ENCODE peak calls at places on chromosomes 12 and 14, in ten cellular contexts. One of them, this sample, is unnamed.

GRCh38 chr14:39241637-39242036 is 7.9 kb downstream of the MIA2 start:
- DNase-seq in ovary: no peak
- DNase-seq in PC-9: no peak
- DNase-seq in stomach: no peak
- DNase-seq in heart left ventricle: no peak
- DNase-seq in upper lobe of left lung: no peak
- DNase-seq in CD4-positive, CD25-positive, alpha-beta regulatory T cell: no peak
- DNase-seq in mucosa of descending colon: no peak
- DNase-seq in A549: no peak
- DNase-seq in esophagus squamous epithelium: no peak
- DNase-seq in this sample: no peak

GRCh38 chr12:79441534-79441933 is 249.2 kb downstream of the PAWR start:
- DNase-seq in ovary: no peak
- DNase-seq in PC-9: no peak
- DNase-seq in stomach: no peak
- DNase-seq in heart left ventricle: no peak
- DNase-seq in upper lobe of left lung: no peak
- DNase-seq in CD4-positive, CD25-positive, alpha-beta regulatory T cell: no peak
- DNase-seq in mucosa of descending colon: no peak
- DNase-seq in A549: no peak
- DNase-seq in esophagus squamous epithelium: no peak
- DNase-seq in this sample: no peak

GRCh38 chr12:57892232-57892987 is 45.9 kb upstream of the CTDSP2 start:
- DNase-seq in ovary: no peak
- DNase-seq in PC-9: no peak
- DNase-seq in stomach: no peak
- DNase-seq in heart left ventricle: no peak
- DNase-seq in upper lobe of left lung: no peak
- DNase-seq in CD4-positive, CD25-positive, alpha-beta regulatory T cell: no peak
- DNase-seq in mucosa of descending colon: no peak
- DNase-seq in A549: no peak
- DNase-seq in esophagus squamous epithelium: no peak
- DNase-seq in this sample: peak; percentile 56

GRCh38 chr14:35155962-35156361 is 33.6 kb downstream of the PRORP start:
- DNase-seq in ovary: no peak
- DNase-seq in PC-9: no peak
- DNase-seq in stomach: no peak
- DNase-seq in heart left ventricle: no peak
- DNase-seq in upper lobe of left lung: peak; percentile 21
- DNase-seq in CD4-positive, CD25-positive, alpha-beta regulatory T cell: no peak
- DNase-seq in mucosa of descending colon: no peak
- DNase-seq in A549: no peak
- DNase-seq in esophagus squamous epithelium: no peak
- DNase-seq in this sample: peak; percentile 27

GRCh38 chr12:123445388-123446344 is 9.2 kb upstream of the RILPL2 start:
- DNase-seq in ovary: peak; percentile 54
- DNase-seq in PC-9: peak; percentile 38
- DNase-seq in stomach: peak; percentile 54
- DNase-seq in heart left ventricle: peak; percentile 51
- DNase-seq in upper lobe of left lung: peak; percentile 61
- DNase-seq in CD4-positive, CD25-positive, alpha-beta regulatory T cell: no peak
- DNase-seq in mucosa of descending colon: no peak
- DNase-seq in A549: no peak
- DNase-seq in esophagus squamous epithelium: no peak
- DNase-seq in this sample: no peak

GRCh38 chr12:94792690-94793089 is 142.3 kb upstream of the TMCC3 start:
- DNase-seq in ovary: peak; percentile 61
- DNase-seq in PC-9: no peak
- DNase-seq in stomach: no peak
- DNase-seq in heart left ventricle: peak; percentile 64
- DNase-seq in upper lobe of left lung: no peak
- DNase-seq in CD4-positive, CD25-positive, alpha-beta regulatory T cell: no peak
- DNase-seq in mucosa of descending colon: no peak
- DNase-seq in A549: no peak
- DNase-seq in esophagus squamous epithelium: no peak
- DNase-seq in this sample: peak; percentile 63

GRCh38 chr14:75549169-75549568 is 26.9 kb downstream of the BATF start:
- DNase-seq in ovary: no peak
- DNase-seq in PC-9: no peak
- DNase-seq in stomach: no peak
- DNase-seq in heart left ventricle: no peak
- DNase-seq in upper lobe of left lung: no peak
- DNase-seq in CD4-positive, CD25-positive, alpha-beta regulatory T cell: no peak
- DNase-seq in mucosa of descending colon: no peak
- DNase-seq in A549: no peak
- DNase-seq in esophagus squamous epithelium: no peak
- DNase-seq in this sample: no peak

GRCh38 chr14:99508896-99509629 is 27.9 kb downstream of the CCNK start:
- DNase-seq in ovary: no peak
- DNase-seq in PC-9: no peak
- DNase-seq in stomach: peak; percentile 77
- DNase-seq in heart left ventricle: no peak
- DNase-seq in upper lobe of left lung: no peak
- DNase-seq in CD4-positive, CD25-positive, alpha-beta regulatory T cell: no peak
- DNase-seq in mucosa of descending colon: no peak
- DNase-seq in A549: no peak
- DNase-seq in esophagus squamous epithelium: no peak
- DNase-seq in this sample: no peak

GRCh38 chr12:16955083-16955657 is 349.2 kb upstream of the LMO3 start:
- DNase-seq in ovary: no peak
- DNase-seq in PC-9: no peak
- DNase-seq in stomach: no peak
- DNase-seq in heart left ventricle: no peak
- DNase-seq in upper lobe of left lung: no peak
- DNase-seq in CD4-positive, CD25-positive, alpha-beta regulatory T cell: no peak
- DNase-seq in mucosa of descending colon: no peak
- DNase-seq in A549: peak; percentile 26
- DNase-seq in esophagus squamous epithelium: no peak
- DNase-seq in this sample: no peak

GRCh38 chr12:67515679-67516363 is 132.7 kb upstream of the DYRK2 start:
- DNase-seq in ovary: no peak
- DNase-seq in PC-9: peak; percentile 3
- DNase-seq in stomach: peak; percentile 57
- DNase-seq in heart left ventricle: peak; percentile 35
- DNase-seq in upper lobe of left lung: no peak
- DNase-seq in CD4-positive, CD25-positive, alpha-beta regulatory T cell: no peak
- DNase-seq in mucosa of descending colon: no peak
- DNase-seq in A549: no peak
- DNase-seq in esophagus squamous epithelium: no peak
- DNase-seq in this sample: peak; percentile 91

GRCh38 chr12:55931780-55932545 is 1.0 kb downstream of the DGKA start:
- DNase-seq in ovary: peak; percentile 77
- DNase-seq in PC-9: peak; percentile 39
- DNase-seq in stomach: peak; percentile 61
- DNase-seq in heart left ventricle: peak; percentile 70
- DNase-seq in upper lobe of left lung: peak; percentile 80
- DNase-seq in CD4-positive, CD25-positive, alpha-beta regulatory T cell: peak; percentile 27
- DNase-seq in mucosa of descending colon: peak; percentile 81
- DNase-seq in A549: peak; percentile 44
- DNase-seq in esophagus squamous epithelium: no peak
- DNase-seq in this sample: peak; percentile 45

GRCh38 chr12:19244312-19244711 is 114.8 kb downstream of the PLEKHA5 start:
- DNase-seq in ovary: no peak
- DNase-seq in PC-9: no peak
- DNase-seq in stomach: no peak
- DNase-seq in heart left ventricle: no peak
- DNase-seq in upper lobe of left lung: no peak
- DNase-seq in CD4-positive, CD25-positive, alpha-beta regulatory T cell: no peak
- DNase-seq in mucosa of descending colon: no peak
- DNase-seq in A549: no peak
- DNase-seq in esophagus squamous epithelium: no peak
- DNase-seq in this sample: no peak

GRCh38 chr12:124477109-124477915 is 90.1 kb downstream of the NCOR2 start:
- DNase-seq in ovary: no peak
- DNase-seq in PC-9: no peak
- DNase-seq in stomach: no peak
- DNase-seq in heart left ventricle: peak; percentile 13
- DNase-seq in upper lobe of left lung: no peak
- DNase-seq in CD4-positive, CD25-positive, alpha-beta regulatory T cell: no peak
- DNase-seq in mucosa of descending colon: no peak
- DNase-seq in A549: no peak
- DNase-seq in esophagus squamous epithelium: no peak
- DNase-seq in this sample: no peak

GRCh38 chr12:111169032-111169431 is 199.9 kb downstream of the PHETA1 start:
- DNase-seq in ovary: no peak
- DNase-seq in PC-9: no peak
- DNase-seq in stomach: no peak
- DNase-seq in heart left ventricle: no peak
- DNase-seq in upper lobe of left lung: no peak
- DNase-seq in CD4-positive, CD25-positive, alpha-beta regulatory T cell: no peak
- DNase-seq in mucosa of descending colon: no peak
- DNase-seq in A549: no peak
- DNase-seq in esophagus squamous epithelium: no peak
- DNase-seq in this sample: no peak

GRCh38 chr14:100566119-100566518 is 21.1 kb downstream of the BEGAIN start:
- DNase-seq in ovary: no peak
- DNase-seq in PC-9: no peak
- DNase-seq in stomach: peak; percentile 70
- DNase-seq in heart left ventricle: no peak
- DNase-seq in upper lobe of left lung: no peak
- DNase-seq in CD4-positive, CD25-positive, alpha-beta regulatory T cell: no peak
- DNase-seq in mucosa of descending colon: peak; percentile 80
- DNase-seq in A549: no peak
- DNase-seq in esophagus squamous epithelium: no peak
- DNase-seq in this sample: no peak

GRCh38 chr12:25681580-25681979 is 128.5 kb upstream of the LMNTD1 start:
- DNase-seq in ovary: no peak
- DNase-seq in PC-9: no peak
- DNase-seq in stomach: no peak
- DNase-seq in heart left ventricle: no peak
- DNase-seq in upper lobe of left lung: no peak
- DNase-seq in CD4-positive, CD25-positive, alpha-beta regulatory T cell: no peak
- DNase-seq in mucosa of descending colon: no peak
- DNase-seq in A549: no peak
- DNase-seq in esophagus squamous epithelium: no peak
- DNase-seq in this sample: no peak

GRCh38 chr14:100150932-100151587 is 8.4 kb downstream of the DEGS2 start:
- DNase-seq in ovary: no peak
- DNase-seq in PC-9: no peak
- DNase-seq in stomach: no peak
- DNase-seq in heart left ventricle: no peak
- DNase-seq in upper lobe of left lung: no peak
- DNase-seq in CD4-positive, CD25-positive, alpha-beta regulatory T cell: no peak
- DNase-seq in mucosa of descending colon: no peak
- DNase-seq in A549: no peak
- DNase-seq in esophagus squamous epithelium: no peak
- DNase-seq in this sample: no peak

GRCh38 chr14:40417777-40418401 is 985.7 kb upstream of the FBXO33 start:
- DNase-seq in ovary: no peak
- DNase-seq in PC-9: peak; percentile 32
- DNase-seq in stomach: peak; percentile 25
- DNase-seq in heart left ventricle: no peak
- DNase-seq in upper lobe of left lung: peak; percentile 20
- DNase-seq in CD4-positive, CD25-positive, alpha-beta regulatory T cell: no peak
- DNase-seq in mucosa of descending colon: no peak
- DNase-seq in A549: peak; percentile 1
- DNase-seq in esophagus squamous epithelium: no peak
- DNase-seq in this sample: peak; percentile 39

GRCh38 chr14:72779679-72780078 is 114.2 kb downstream of the DPF3 start:
- DNase-seq in ovary: no peak
- DNase-seq in PC-9: no peak
- DNase-seq in stomach: no peak
- DNase-seq in heart left ventricle: no peak
- DNase-seq in upper lobe of left lung: no peak
- DNase-seq in CD4-positive, CD25-positive, alpha-beta regulatory T cell: no peak
- DNase-seq in mucosa of descending colon: no peak
- DNase-seq in A549: no peak
- DNase-seq in esophagus squamous epithelium: no peak
- DNase-seq in this sample: no peak

GRCh38 chr12:34601689-34602088 is 579.4 kb downstream of the ALG10 start:
- DNase-seq in ovary: no peak
- DNase-seq in PC-9: no peak
- DNase-seq in stomach: no peak
- DNase-seq in heart left ventricle: no peak
- DNase-seq in upper lobe of left lung: no peak
- DNase-seq in CD4-positive, CD25-positive, alpha-beta regulatory T cell: no peak
- DNase-seq in mucosa of descending colon: peak; percentile 11
- DNase-seq in A549: no peak
- DNase-seq in esophagus squamous epithelium: no peak
- DNase-seq in this sample: no peak
- H3K9me3 ChIP-seq in ovary: no peaks in the 10 kb centered on the region
- H3K9me3 ChIP-seq in PC-9: no peaks in the 10 kb centered on the region
- H3K9me3 ChIP-seq in stomach: peaks cover 25% of the 10 kb centered on the region
- H3K9me3 ChIP-seq in heart left ventricle: no peaks in the 10 kb centered on the region
- H3K9me3 ChIP-seq in upper lobe of left lung: peaks cover 10% of the 10 kb centered on the region
- H3K9me3 ChIP-seq in CD4-positive, CD25-positive, alpha-beta regulatory T cell: peaks cover 9% of the 10 kb centered on the region
- H3K9me3 ChIP-seq in mucosa of descending colon: peaks cover 100% of the 10 kb centered on the region
- H3K9me3 ChIP-seq in A549: peaks cover 7% of the 10 kb centered on the region
- H3K9me3 ChIP-seq in esophagus squamous epithelium: no peaks in the 10 kb centered on the region
- H3K9me3 ChIP-seq in this sample: no peaks in the 10 kb centered on the region

GRCh38 chr14:104978774-104979691 is 859 bp upstream of the AHNAK2 start:
- DNase-seq in ovary: peak; percentile 36
- DNase-seq in PC-9: no peak
- DNase-seq in stomach: no peak
- DNase-seq in heart left ventricle: no peak
- DNase-seq in upper lobe of left lung: no peak
- DNase-seq in CD4-positive, CD25-positive, alpha-beta regulatory T cell: no peak
- DNase-seq in mucosa of descending colon: no peak
- DNase-seq in A549: no peak
- DNase-seq in esophagus squamous epithelium: no peak
- DNase-seq in this sample: no peak
- H3K4me3 ChIP-seq in ovary: peak overlapping the region; percentile 33
- H3K4me3 ChIP-seq in PC-9: no peak overlapping the region
- H3K4me3 ChIP-seq in stomach: peak overlapping the region; percentile 52
- H3K4me3 ChIP-seq in heart left ventricle: peak overlapping the region; percentile 66
- H3K4me3 ChIP-seq in upper lobe of left lung: peak overlapping the region; percentile 47
- H3K4me3 ChIP-seq in CD4-positive, CD25-positive, alpha-beta regulatory T cell: no peak overlapping the region
- H3K4me3 ChIP-seq in mucosa of descending colon: no peak overlapping the region
- H3K4me3 ChIP-seq in A549: peak overlapping the region; percentile 30
- H3K4me3 ChIP-seq in esophagus squamous epithelium: no peak overlapping the region
- H3K4me3 ChIP-seq in this sample: no peak overlapping the region

DNA sequence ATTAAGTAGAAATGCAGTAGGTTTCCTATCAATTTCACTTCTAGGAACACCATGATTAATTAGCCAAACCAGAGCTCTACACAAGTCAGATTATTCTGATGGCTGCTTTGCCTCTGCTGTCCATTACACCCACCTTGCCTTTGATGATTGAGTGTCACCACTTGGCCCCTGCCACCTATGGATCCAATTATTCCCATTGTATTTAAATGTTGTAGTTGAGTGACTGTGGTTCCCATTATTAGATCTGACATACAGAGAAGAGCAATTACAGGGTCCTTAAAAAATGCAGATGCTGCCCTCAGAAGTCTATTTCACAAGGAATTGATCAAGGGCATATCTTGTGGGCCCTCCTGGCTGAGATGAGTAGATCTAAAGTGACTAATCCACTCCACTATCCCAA is 39.5 kb upstream of the SLC38A4 start:
- DNase-seq in ovary: no peak
- DNase-seq in PC-9: no peak
- DNase-seq in stomach: no peak
- DNase-seq in heart left ventricle: no peak
- DNase-seq in upper lobe of left lung: no peak
- DNase-seq in CD4-positive, CD25-positive, alpha-beta regulatory T cell: no peak
- DNase-seq in mucosa of descending colon: no peak
- DNase-seq in A549: no peak
- DNase-seq in esophagus squamous epithelium: no peak
- DNase-seq in this sample: no peak
- H3K9me3 ChIP-seq in ovary: no peaks in the 10 kb centered on the region
- H3K9me3 ChIP-seq in PC-9: peaks cover 4% of the 10 kb centered on the region
- H3K9me3 ChIP-seq in stomach: peaks cover 5% of the 10 kb centered on the region
- H3K9me3 ChIP-seq in heart left ventricle: peaks cover 3% of the 10 kb centered on the region
- H3K9me3 ChIP-seq in upper lobe of left lung: peaks cover 3% of the 10 kb centered on the region
- H3K9me3 ChIP-seq in CD4-positive, CD25-positive, alpha-beta regulatory T cell: no peaks in the 10 kb centered on the region
- H3K9me3 ChIP-seq in mucosa of descending colon: peaks cover 15% of the 10 kb centered on the region
- H3K9me3 ChIP-seq in A549: peaks cover 19% of the 10 kb centered on the region
- H3K9me3 ChIP-seq in esophagus squamous epithelium: no peaks in the 10 kb centered on the region
- H3K9me3 ChIP-seq in this sample: peaks cover 29% of the 10 kb centered on the region

GRCh38 chr12:62882696-62883095 is 52.3 kb downstream of the PPM1H start:
- DNase-seq in ovary: no peak
- DNase-seq in PC-9: no peak
- DNase-seq in stomach: no peak
- DNase-seq in heart left ventricle: no peak
- DNase-seq in upper lobe of left lung: no peak
- DNase-seq in CD4-positive, CD25-positive, alpha-beta regulatory T cell: no peak
- DNase-seq in mucosa of descending colon: no peak
- DNase-seq in A549: no peak
- DNase-seq in esophagus squamous epithelium: no peak
- DNase-seq in this sample: peak; percentile 19
- H3K4me3 ChIP-seq in ovary: no peak overlapping the region
- H3K4me3 ChIP-seq in PC-9: no peak overlapping the region
- H3K4me3 ChIP-seq in stomach: no peak overlapping the region
- H3K4me3 ChIP-seq in heart left ventricle: no peak overlapping the region
- H3K4me3 ChIP-seq in upper lobe of left lung: no peak overlapping the region
- H3K4me3 ChIP-seq in CD4-positive, CD25-positive, alpha-beta regulatory T cell: no peak overlapping the region
- H3K4me3 ChIP-seq in mucosa of descending colon: no peak overlapping the region
- H3K4me3 ChIP-seq in A549: no peak overlapping the region
- H3K4me3 ChIP-seq in esophagus squamous epithelium: no peak overlapping the region
- H3K4me3 ChIP-seq in this sample: no peak overlapping the region